ENCODE peak calls at places on chromosome 21, in five cellular contexts. N is HL-60, Z is H1, U is K562, I is spleen. A is an unnamed sample.

GRCh38 chr21:27365394-27365793 is 398.5 kb upstream of the ADAMTS5 start:
- DNase-seq in U (no peak), N (no peak), Z (no peak), I (no peak), A (no peak)

GRCh38 chr21:14120091-14120734 is 90.5 kb downstream of the LIPI start:
- DNase-seq in N (peak), U (peak), Z (peak), I (no peak), A (no peak)

GRCh38 chr21:14591882-14592281 is 45.8 kb upstream of the SAMSN1 start:
- DNase-seq in Z (no peak), U (peak), N (peak), I (no peak), A (no peak)

GRCh38 chr21:34994646-34995631 is 54.2 kb downstream of the RUNX1 start:
- DNase-seq in Z (no peak), I (no peak), U (peak), N (no peak), A (no peak)

GRCh38 chr21:32515869-32516268 is 69.5 kb downstream of the TCP10L start:
- DNase-seq in N (peak), I (no peak), Z (no peak), U (no peak), A (no peak)

GRCh38 chr21:31866077-31866511 is 6.7 kb upstream of the HUNK start:
- DNase-seq in U (peak), N (peak), I (peak), Z (peak), A (peak)

GRCh38 chr21:43916691-43917514 is 51.9 kb downstream of the AGPAT3 start:
- DNase-seq in Z (peak), U (peak), I (peak), N (no peak), A (no peak)

GRCh38 chr21:17793675-17794123 is 25.5 kb downstream of the C21orf91 start:
- DNase-seq in U (no peak), I (no peak), N (no peak), Z (no peak), A (no peak)

GRCh38 chr21:33112670-33113596 is 43.0 kb downstream of the OLIG1 start:
- DNase-seq in U (no peak), I (no peak), N (no peak), Z (no peak), A (no peak)

GRCh38 chr21:34351786-34352241 is 12.0 kb upstream of the KCNE2 start:
- DNase-seq in N (peak), I (no peak), Z (no peak), U (peak), A (peak)

DNA sequence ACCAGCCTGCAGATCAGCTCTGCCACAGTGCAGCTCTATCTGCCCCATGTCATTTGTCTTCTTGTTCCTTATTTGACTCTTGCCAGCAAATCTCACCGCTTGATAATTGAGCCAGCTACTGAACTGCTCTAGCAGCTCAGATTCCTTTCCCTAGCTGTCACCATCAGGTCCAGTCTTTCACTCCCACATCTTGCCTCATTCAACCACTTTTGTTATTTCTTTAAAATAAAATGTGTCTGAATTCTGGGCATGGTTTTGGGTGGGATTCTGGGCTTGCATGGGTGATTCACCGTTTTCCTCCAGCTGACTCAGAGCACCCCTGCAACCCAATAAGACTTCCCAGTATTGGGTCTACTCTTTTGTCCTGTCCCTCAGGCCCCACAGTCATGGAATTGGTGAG is 215.8 kb downstream of the DSCAM start:
- DNase-seq in Z (no peak), I (no peak), N (no peak), U (no peak), A (no peak)
- TF ChIP-seq POLR2AphosphoS5 in Z (no peak), I (no peak), N (no peak), U (no peak), A (no peak)

GRCh38 chr21:38831526-38832467 is 26.1 kb downstream of the ETS2 start:
- DNase-seq in N (peak), Z (no peak), I (no peak), U (peak), A (peak)
- TF ChIP-seq POLR2AphosphoS5 in N (peak), Z (no peak), I (no peak), U (no peak), A (peak)

DNA sequence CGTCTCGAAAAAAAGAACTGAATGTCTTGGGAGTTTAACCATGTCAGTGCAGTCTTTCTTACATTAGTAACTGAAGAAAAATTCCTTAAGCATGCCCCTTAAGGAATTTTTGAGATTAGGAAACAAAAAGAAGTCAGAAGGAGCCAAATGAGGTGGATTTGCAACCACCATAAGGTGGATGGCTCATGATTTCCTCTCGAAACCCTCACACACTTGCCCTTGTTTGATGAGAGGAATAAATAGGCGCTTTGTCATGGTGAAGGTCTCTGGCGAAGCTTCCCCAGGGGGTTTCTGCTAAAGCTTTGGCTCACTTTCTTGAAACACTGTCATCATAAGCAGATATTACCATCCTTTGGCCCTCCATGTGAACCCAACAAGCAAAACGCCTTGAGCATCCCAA is 68.2 kb downstream of the POFUT2 start:
- DNase-seq in N (no peak), Z (no peak), I (no peak), U (no peak), A (no peak)
- TF ChIP-seq POLR2AphosphoS5 in N (no peak), Z (no peak), I (no peak), U (no peak), A (no peak)

GRCh38 chr21:42068592-42068991 is 2.5 kb upstream of the UMODL1 start:
- DNase-seq in Z (no peak), N (no peak), I (no peak), U (no peak), A (no peak)

GRCh38 chr21:42069327-42069726 is 1.8 kb upstream of the UMODL1 start:
- DNase-seq in U (no peak), N (no peak), Z (no peak), I (no peak), A (no peak)

GRCh38 chr21:42075686-42076471 is 4.8 kb downstream of the UMODL1 start:
- DNase-seq in U (no peak), I (peak), N (no peak), Z (no peak), A (no peak)

GRCh38 chr21:42071146-42071737 is at the start of gene UMODL1:
- DNase-seq in N (no peak), Z (no peak), I (peak), U (no peak), A (no peak)

DNA sequence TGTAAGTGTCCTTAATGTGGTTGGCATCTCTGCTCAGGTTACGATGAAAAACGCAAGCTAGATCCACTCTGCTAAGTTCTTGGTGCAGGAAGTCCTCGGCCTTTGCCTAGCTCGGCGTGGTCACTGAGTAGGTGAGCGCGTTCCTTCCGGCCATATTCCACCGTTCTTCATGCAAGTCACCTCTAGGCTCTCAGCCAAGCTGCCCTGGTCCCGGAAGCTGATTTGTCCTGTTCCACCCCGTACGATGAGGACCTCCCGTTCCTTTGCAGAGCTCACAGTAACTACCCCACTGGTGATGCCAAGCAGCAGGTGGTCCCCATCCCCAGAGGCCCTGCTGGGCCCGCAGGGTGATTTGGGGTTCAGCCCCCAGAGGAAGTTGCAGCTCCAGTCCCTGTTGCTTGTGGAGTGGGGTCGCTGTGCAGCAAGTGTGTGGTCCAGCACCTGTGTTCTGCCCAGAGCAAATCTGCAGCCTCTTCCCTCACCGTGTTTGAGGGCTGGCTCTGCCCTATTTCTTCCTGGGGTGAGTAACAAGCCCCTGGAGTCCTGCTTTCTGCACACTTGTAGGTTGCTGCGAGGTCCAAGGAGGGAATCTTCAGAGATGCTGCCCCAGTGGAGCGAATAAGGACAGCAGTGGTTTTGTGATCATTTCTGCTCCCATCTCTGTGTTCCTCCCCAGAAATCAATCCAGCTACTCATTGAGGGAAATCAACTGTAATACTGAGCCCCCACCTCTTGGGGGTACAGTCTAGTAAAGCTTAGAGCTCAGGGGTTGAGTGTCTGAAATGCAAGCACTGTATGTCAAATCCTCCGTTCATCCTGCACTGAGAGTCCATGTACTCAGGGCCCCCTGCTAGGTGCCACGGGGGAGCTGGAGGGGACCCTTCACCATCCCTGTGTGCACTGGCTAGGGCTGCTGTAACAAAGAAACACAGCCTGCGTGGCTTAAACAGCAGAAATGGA is 2.3 kb downstream of the UMODL1 start:
- DNase-seq in I (peak), N (no peak), U (no peak), Z (no peak), A (no peak)
- TF ChIP-seq POLR2AphosphoS5 in I (no peak), N (no peak), U (no peak), Z (no peak), A (no peak)

DNA sequence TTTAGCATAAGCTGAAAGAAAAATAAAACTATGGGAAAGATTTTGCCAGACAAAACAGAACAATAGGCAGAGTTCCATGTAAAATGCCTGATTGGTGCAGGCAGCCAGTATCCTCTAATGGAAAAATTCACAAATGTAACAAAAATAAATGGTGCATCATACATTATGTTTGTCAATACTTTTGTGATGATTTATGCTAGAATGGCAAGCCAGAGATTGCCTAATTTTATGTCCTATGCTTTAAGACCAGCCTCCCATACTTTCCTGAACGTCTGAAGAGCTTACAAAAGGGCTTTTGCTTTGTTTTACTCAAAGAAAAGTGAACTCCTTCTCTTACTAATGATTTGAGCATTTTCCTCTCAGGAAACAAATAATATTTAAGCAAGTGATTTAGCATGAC is 81.5 kb upstream of the KCNJ15 start:
- DNase-seq in U (no peak), Z (no peak), N (no peak), I (no peak), A (no peak)
- TF ChIP-seq POLR2AphosphoS5 in U (no peak), Z (no peak), N (no peak), I (no peak), A (no peak)

A was measured in prostate gland.